ENCODE peak calls at places on chromosome 4, in six cellular contexts. Y, L, W, H, Q and K are unnamed samples.
A peak's percentile ranks its signal among the peaks of the same experiment; 100 is the strongest.

GRCh38 chr4:39353478-39354177 is 12.5 kb downstream of the RFC1 start:
- DNase-seq in Y (no peak), L (no peak), W (no peak), H (no peak), Q (no peak), K (no peak)

GRCh38 chr4:41432889-41433288 is 105.1 kb upstream of the LIMCH1 start:
- DNase-seq in Y (no peak), L (no peak), W (no peak), H (no peak), Q (peak; percentile 7), K (no peak)

GRCh38 chr4:38189445-38189844 is 229.2 kb downstream of the PTTG2 start:
- DNase-seq in Y (no peak), L (no peak), W (peak; percentile 89), H (no peak), Q (peak; percentile 91), K (no peak)

GRCh38 chr4:36243355-36244256 is 708 bp downstream of the ARAP2 start:
- DNase-seq in Y (peak; percentile 64), L (peak; percentile 47), W (peak; percentile 47), H (peak; percentile 60), Q (no peak), K (peak; percentile 73)

GRCh38 chr4:38782452-38783108 is at the start of gene TLR10:
- DNase-seq in Y (peak; percentile 64), L (no peak), W (peak; percentile 41), H (no peak), Q (peak; percentile 40), K (no peak)

GRCh38 chr4:151267104-151267503 is 9.9 kb upstream of the PRSS48 start:
- DNase-seq in Y (no peak), L (no peak), W (no peak), H (no peak), Q (no peak), K (no peak)

GRCh38 chr4:95548738-95549245 is at the start of gene UNC5C:
- DNase-seq in Y (peak; percentile 56), L (no peak), W (no peak), H (peak; percentile 70), Q (peak; percentile 14), K (no peak)

GRCh38 chr4:145195167-145195952 is 15.0 kb upstream of the OTUD4 start:
- DNase-seq in Y (no peak), L (no peak), W (peak; percentile 82), H (no peak), Q (no peak), K (no peak)

GRCh38 chr4:111187108-111187507 is 564.2 kb upstream of the PITX2 start:
- DNase-seq in Y (no peak), L (no peak), W (no peak), H (no peak), Q (no peak), K (no peak)

GRCh38 chr4:156805696-156806095 is 165.9 kb downstream of the PDGFC start:
- DNase-seq in Y (no peak), L (no peak), W (no peak), H (no peak), Q (no peak), K (no peak)

GRCh38 chr4:21596521-21596920 is 352.1 kb downstream of the KCNIP4 start:
- DNase-seq in Y (no peak), L (no peak), W (no peak), H (no peak), Q (no peak), K (no peak)

GRCh38 chr4:153137168-153137567 is 67.1 kb upstream of the TRIM2 start:
- DNase-seq in Y (no peak), L (peak; percentile 56), W (peak; percentile 73), H (peak; percentile 72), Q (peak; percentile 83), K (no peak)

GRCh38 chr4:83757121-83757621 is 221.3 kb downstream of the GPAT3 start:
- DNase-seq in Y (no peak), L (no peak), W (peak; percentile 3), H (no peak), Q (peak; percentile 21), K (no peak)

GRCh38 chr4:155403886-155404285 is 27.1 kb upstream of the MAP9 start:
- DNase-seq in Y (no peak), L (no peak), W (peak; percentile 71), H (no peak), Q (peak; percentile 11), K (no peak)

GRCh38 chr4:83639849-83640493 is 104.1 kb downstream of the GPAT3 start:
- DNase-seq in Y (peak; percentile 80), L (no peak), W (peak; percentile 84), H (no peak), Q (peak; percentile 77), K (no peak)

GRCh38 chr4:139819082-139819481 is 153.5 kb downstream of the MGST2 start:
- DNase-seq in Y (no peak), L (no peak), W (no peak), H (no peak), Q (no peak), K (no peak)

GRCh38 chr4:189385098-189385497 is 555.6 kb upstream of the FRG1 start:
- DNase-seq in Y (no peak), L (no peak), W (no peak), H (no peak), Q (no peak), K (no peak)

GRCh38 chr4:13267091-13267490 is 217.0 kb downstream of the RAB28 start:
- DNase-seq in Y (no peak), L (no peak), W (no peak), H (no peak), Q (no peak), K (no peak)

GRCh38 chr4:26048962-26049361 is 134.9 kb downstream of the SMIM20 start:
- DNase-seq in Y (no peak), L (no peak), W (no peak), H (no peak), Q (no peak), K (no peak)

GRCh38 chr4:128416921-128417320 is 129.3 kb upstream of the PGRMC2 start:
- DNase-seq in Y (no peak), L (no peak), W (peak; percentile 39), H (no peak), Q (peak; percentile 15), K (no peak)

GRCh38 chr4:4868506-4869379 is 9.3 kb downstream of the MSX1 start:
- DNase-seq in Y (no peak), L (no peak), W (no peak), H (no peak), Q (no peak), K (no peak)

GRCh38 chr4:151226004-151226932 is 50.7 kb upstream of the PRSS48 start:
- DNase-seq in Y (no peak), L (no peak), W (peak; percentile 80), H (no peak), Q (peak; percentile 75), K (no peak)

DNA sequence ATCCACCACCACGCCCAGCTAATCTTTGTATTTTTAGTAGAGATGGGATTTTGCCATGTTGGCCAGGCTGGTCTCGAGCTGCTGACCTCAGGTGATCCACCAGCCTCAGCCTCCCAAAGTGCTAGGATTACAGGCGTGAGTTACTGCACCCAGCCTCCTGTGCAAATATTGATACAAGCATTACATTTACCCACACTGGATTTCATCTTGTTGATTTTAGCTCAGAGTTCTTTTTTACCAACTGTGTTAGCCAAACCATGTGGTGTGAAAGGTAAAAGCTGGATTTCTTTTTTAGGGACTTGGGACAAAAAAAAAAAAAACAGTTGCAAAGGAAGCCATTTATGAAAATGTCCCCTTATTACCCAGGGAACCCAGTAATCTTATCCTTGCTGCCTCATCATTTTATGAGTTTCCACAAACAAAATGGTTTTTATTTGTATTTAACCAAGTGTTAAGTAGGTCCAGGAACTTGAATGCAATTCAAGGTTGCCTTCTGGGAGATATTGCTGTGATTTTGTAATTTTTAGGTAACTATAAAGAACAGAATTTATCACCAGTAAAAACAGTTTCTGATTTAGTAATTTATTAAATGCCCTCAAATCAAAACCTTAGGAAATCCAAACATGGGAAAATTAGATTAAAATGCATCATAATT is 202.5 kb downstream of the PALLD start:
- DNase-seq in Y (peak; percentile 39), L (no peak), W (peak; percentile 56), H (no peak), Q (no peak), K (no peak)
- H3K27ac ChIP-seq in Y (no peak overlapping the region), L (no peak overlapping the region), W (peak overlapping the region; percentile 47), H (no peak overlapping the region), Q (no peak overlapping the region), K (no peak overlapping the region)

DNA sequence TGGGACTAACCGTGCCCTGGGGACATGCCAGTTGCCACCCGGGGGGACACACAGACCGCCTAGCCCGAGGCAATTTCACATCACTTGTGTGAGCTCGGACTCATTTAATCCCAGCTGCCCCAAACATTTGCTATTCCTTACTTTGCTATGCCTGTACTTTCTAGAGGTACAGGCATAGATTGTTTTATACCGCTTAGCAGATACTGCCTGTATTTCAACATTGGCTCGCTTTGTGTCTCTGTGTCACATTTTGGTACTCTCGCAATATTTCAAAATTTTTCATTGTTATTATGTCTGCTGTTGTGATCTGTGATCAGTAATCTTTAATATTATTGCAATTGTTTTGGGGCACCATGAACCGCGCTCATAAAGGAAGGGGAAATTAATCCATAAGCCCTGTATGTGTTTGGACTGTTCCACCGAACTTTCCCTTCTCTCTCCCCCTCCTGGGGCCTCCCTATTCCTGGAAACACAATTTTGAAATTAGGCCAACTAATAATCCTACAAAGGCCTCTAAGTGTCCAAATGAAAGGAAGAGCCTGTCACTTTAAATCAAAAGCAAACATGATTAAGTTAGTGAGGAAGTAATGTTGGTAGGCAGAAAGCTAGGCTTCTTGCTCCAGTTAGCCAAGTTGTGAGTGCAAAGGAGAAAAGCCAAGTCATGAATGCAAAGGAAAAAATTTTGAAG is 563 bp upstream of the CASP6 start:
- DNase-seq in Y (peak; percentile 29), L (no peak), W (peak; percentile 7), H (no peak), Q (peak; percentile 1), K (no peak)
- H3K27ac ChIP-seq in Y (peak overlapping the region; percentile 96), L (peak overlapping the region; percentile 87), W (no peak overlapping the region), H (peak overlapping the region; percentile 88), Q (no peak overlapping the region), K (peak overlapping the region; percentile 86)

DNA sequence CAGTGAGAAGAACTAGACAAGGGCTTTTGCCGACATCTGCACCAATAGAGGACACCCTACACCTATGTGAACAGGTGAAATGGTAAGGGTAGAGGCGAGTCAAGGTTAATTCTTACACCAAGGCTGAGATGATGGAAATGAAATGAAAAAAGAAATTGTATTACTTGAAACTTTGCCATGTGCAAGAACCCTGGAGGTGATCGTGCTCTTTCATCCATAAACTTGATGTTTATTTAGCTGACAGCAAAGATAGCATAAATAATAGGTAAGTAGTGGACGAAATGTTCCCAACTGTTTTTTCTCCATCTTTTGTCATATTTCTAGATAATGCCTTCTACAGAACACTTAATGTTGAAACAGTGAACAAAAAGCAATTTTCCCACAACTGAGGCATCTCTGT is 162.5 kb downstream of the BANK1 start:
- DNase-seq in Y (no peak), L (no peak), W (no peak), H (no peak), Q (no peak), K (no peak)
- H3K27ac ChIP-seq in Y (no peak overlapping the region), L (no peak overlapping the region), W (no peak overlapping the region), H (no peak overlapping the region), Q (no peak overlapping the region), K (no peak overlapping the region)

DNA sequence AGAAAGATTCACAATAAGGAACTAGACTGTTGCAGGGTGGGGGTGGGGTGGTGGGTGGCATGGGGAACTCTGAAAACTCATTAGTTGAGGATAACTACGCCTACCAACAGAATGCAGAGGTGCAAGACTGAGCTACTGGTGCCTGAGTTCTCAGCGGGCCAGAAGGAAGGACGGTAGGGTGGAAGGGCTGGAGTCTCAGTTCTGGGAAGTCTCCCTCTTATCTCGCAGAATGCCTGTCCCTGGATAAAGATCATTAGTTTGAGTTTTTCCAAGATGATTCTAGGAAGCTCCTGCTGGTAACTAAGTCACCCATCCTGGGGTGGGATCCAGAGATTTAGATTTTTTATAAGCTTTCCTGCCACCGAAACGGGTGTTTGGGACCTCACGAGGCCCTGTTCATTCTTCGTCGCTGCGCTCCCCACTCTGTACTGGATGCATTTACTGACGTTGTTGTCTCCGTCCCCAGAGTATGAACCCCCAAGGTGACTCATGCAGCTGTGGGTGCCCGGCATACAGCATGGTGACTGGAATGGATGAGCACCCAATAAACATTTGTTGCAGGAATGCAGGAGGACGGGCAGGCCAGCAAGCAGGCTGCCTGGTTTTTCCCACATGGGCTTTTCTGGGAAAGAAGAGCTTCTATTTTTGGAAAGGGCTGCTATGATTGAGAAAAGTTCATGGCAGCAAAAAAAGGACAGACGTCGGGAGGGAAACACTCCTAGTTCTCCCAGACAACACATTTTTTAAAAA is 1.1 kb upstream of the SOD3 start:
- DNase-seq in Y (no peak), L (no peak), W (peak; percentile 26), H (no peak), Q (peak; percentile 68), K (peak; percentile 75)
- H3K27ac ChIP-seq in Y (peak overlapping the region; percentile 74), L (peak overlapping the region; percentile 82), W (peak overlapping the region; percentile 63), H (peak overlapping the region; percentile 46), Q (peak overlapping the region; percentile 19), K (peak overlapping the region; percentile 83)